ENCODE peak calls at places on chromosomes 12 and 14, in eight cellular contexts. J is OCI-LY7, D is astrocyte, T is IMR-90, M is upper lobe of right lung, Q is tibial nerve, F is pancreas, Z is HCT116. Y is an unnamed sample. For H3K9me3 and H3K36me3, the result is how much of the 10 kb centered on the place peaks cover.

GRCh38 chr12:60684988-60685655 is 1089.3 kb downstream of the SLC16A7 start:
- DNase-seq in J (peak), D (no peak), T (no peak), Z (no peak), F (no peak), Q (no peak), M (no peak), Y (no peak)

GRCh38 chr12:131466932-131467331 is 244.0 kb upstream of the SFSWAP start:
- DNase-seq in Q (no peak), T (no peak), J (no peak), Z (no peak), F (no peak), D (no peak), M (no peak), Y (no peak)

GRCh38 chr12:125296701-125297100 is 231.5 kb downstream of the AACS start:
- DNase-seq in Z (no peak), J (no peak), T (no peak), D (no peak), M (no peak), Q (no peak), F (no peak), Y (no peak)

GRCh38 chr12:2641209-2641608 is 153.6 kb upstream of the FKBP4 start:
- DNase-seq in M (peak), J (no peak), D (peak), Q (no peak), Z (peak), F (no peak), T (peak), Y (no peak)

GRCh38 chr14:53529519-53529918 is 376.4 kb upstream of the DDHD1 start:
- DNase-seq in M (no peak), T (no peak), F (no peak), J (no peak), D (no peak), Z (no peak), Q (no peak), Y (no peak)

GRCh38 chr12:124734224-124734788 is 129.4 kb downstream of the SCARB1 start:
- DNase-seq in F (no peak), M (peak), T (peak), Q (no peak), D (no peak), J (no peak), Z (no peak), Y (no peak)

GRCh38 chr12:44812062-44812461 is 64.1 kb downstream of the NELL2 start:
- DNase-seq in Z (peak), T (no peak), D (no peak), J (peak), Q (no peak), M (no peak), F (no peak), Y (no peak)

GRCh38 chr14:105739331-105740102 is 213.1 kb downstream of the TMEM121 start:
- DNase-seq in F (no peak), T (no peak), D (no peak), Q (no peak), M (no peak), Z (no peak), J (no peak), Y (no peak)

GRCh38 chr12:113914176-113914575 is 51.9 kb downstream of the RBM19 start:
- DNase-seq in J (no peak), Q (no peak), D (no peak), Z (no peak), F (no peak), M (peak), T (no peak), Y (no peak)

GRCh38 chr12:96503971-96504370 is 14.6 kb downstream of the CFAP54 start:
- DNase-seq in M (no peak), J (no peak), Z (no peak), F (no peak), T (peak), D (no peak), Q (no peak), Y (no peak)

GRCh38 chr12:131024721-131025120 is 71.0 kb downstream of the ADGRD1 start:
- DNase-seq in M (no peak), F (peak), D (no peak), Q (no peak), T (no peak), J (no peak), Z (no peak), Y (no peak)

GRCh38 chr12:7369274-7369729 is 65.4 kb downstream of the ACSM4 start:
- DNase-seq in J (no peak), Z (peak), T (no peak), D (no peak), F (no peak), Q (no peak), M (no peak), Y (no peak)

GRCh38 chr12:78407722-78408121 is 456.9 kb upstream of the SYT1 start:
- DNase-seq in Z (no peak), Q (no peak), M (no peak), J (no peak), T (no peak), D (peak), F (no peak), Y (no peak)

GRCh38 chr12:106629797-106630669 is 47.2 kb downstream of the RFX4 start:
- DNase-seq in D (peak), Z (no peak), Q (no peak), F (no peak), M (no peak), T (no peak), J (no peak), Y (no peak)

GRCh38 chr12:121026274-121027045 is 10.2 kb upstream of the C12orf43 start:
- DNase-seq in F (no peak), M (no peak), D (no peak), Z (no peak), J (no peak), Q (no peak), T (no peak), Y (no peak)

GRCh38 chr12:17438141-17438540 is 651.9 kb downstream of the RERGL start:
- DNase-seq in Q (no peak), F (no peak), T (no peak), J (no peak), D (no peak), M (no peak), Z (no peak), Y (no peak)

GRCh38 chr12:122079532-122080081 is 1.1 kb downstream of the MLXIP start:
- DNase-seq in M (peak), J (peak), Q (no peak), T (no peak), F (peak), D (no peak), Z (no peak), Y (no peak)

GRCh38 chr14:91870001-91870400 is 2.7 kb upstream of the TC2N start:
- DNase-seq in M (no peak), T (no peak), F (no peak), J (no peak), D (no peak), Q (no peak), Z (no peak), Y (peak)

GRCh38 chr14:24398943-24399801 is at the start of gene NYNRIN:
- DNase-seq in Q (no peak), M (peak), J (no peak), Z (no peak), F (no peak), T (peak), D (peak), Y (peak)

GRCh38 chr14:75254381-75254821 is 24.2 kb upstream of the FOS start:
- DNase-seq in M (peak), Q (no peak), J (no peak), F (peak), Z (no peak), T (no peak), D (no peak), Y (no peak)

GRCh38 chr12:45727994-45728624 is 1.4 kb upstream of the ARID2 start:
- DNase-seq in F (no peak), Z (no peak), D (no peak), J (no peak), T (peak), M (no peak), Q (no peak), Y (peak)

GRCh38 chr12:95446511-95446910 is 27.4 kb upstream of the METAP2 start:
- DNase-seq in M (peak), Z (no peak), J (no peak), D (peak), T (peak), F (peak), Q (peak), Y (no peak)

GRCh38 chr12:133156125-133156690 is 25.1 kb upstream of the ZNF268 start:
- DNase-seq in T (no peak), F (no peak), Q (no peak), D (no peak), M (no peak), Z (no peak), J (no peak), Y (no peak)
- H3K9me3 ChIP-seq in T (half or more), F (under half), Q (under half), D (half or more), M (half or more), Z (under half), J (half or more), Y (half or more)

GRCh38 chr12:51721281-51721940 is 127.1 kb downstream of the FIGNL2 start:
- DNase-seq in M (peak), Z (no peak), D (peak), J (no peak), Q (no peak), F (peak), T (peak), Y (no peak)
- H3K36me3 ChIP-seq in M (under half), Z (under half), D (under half), J (under half), Q (under half), F (under half), T (under half), Y (under half)

GRCh38 chr14:99468836-99469592 is 11.6 kb downstream of the SETD3 start:
- DNase-seq in T (peak), Z (no peak), J (no peak), M (no peak), Q (no peak), D (peak), F (no peak), Y (no peak)
- H3K9me3 ChIP-seq in T (under half), Z (under half), J (under half), M (under half), Q (under half), D (under half), F (under half), Y (under half)

GRCh38 chr14:61524936-61525292 is 170.4 kb upstream of the HIF1A start:
- DNase-seq in Q (no peak), D (no peak), F (no peak), J (no peak), M (no peak), T (no peak), Z (no peak), Y (no peak)

GRCh38 chr14:61524211-61524806 is 171.0 kb upstream of the HIF1A start:
- DNase-seq in Q (no peak), F (no peak), T (peak), Z (peak), M (no peak), D (peak), J (no peak), Y (no peak)

GRCh38 chr14:61526405-61527312 is 168.7 kb upstream of the HIF1A start:
- DNase-seq in Q (no peak), D (no peak), J (no peak), M (peak), T (no peak), F (peak), Z (no peak), Y (no peak)

GRCh38 chr14:61523751-61524150 is 171.6 kb upstream of the HIF1A start:
- DNase-seq in D (no peak), Z (no peak), Q (no peak), T (no peak), M (no peak), J (no peak), F (no peak), Y (no peak)

DNA sequence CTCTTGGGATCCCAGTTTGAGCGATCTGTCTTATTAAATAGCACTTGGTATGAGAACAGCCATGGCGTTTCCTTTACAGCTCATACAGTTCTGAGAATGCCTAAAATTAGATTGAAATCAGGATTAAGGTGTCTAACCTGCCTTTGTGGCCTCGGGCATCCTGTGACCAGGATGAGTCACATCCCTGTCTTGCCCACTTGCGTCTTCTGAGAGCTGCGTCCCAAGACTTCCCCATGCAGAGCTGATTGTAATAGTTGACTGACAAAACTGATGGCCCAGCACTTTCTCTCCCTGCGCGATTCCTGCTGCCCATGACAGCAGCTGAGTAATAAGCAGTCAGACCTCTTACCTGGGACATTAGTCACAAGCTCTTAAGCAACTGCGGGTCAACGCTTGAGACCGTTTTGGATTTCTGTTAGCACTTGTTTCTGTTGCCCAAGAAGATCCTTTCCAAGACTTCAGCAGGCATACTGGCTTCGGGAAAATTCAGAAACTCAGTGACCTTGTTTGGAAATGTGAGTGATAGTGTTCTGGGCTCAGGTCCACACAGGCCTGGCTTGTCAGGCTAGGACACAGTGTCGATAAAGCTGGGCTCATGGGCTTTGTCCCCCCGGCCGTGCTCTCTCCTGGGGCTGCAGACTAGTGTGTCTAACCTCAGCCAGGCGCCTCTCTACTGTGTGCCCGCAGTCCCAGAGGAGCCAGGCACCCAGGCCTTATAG is 169.9 kb upstream of the HIF1A start:
- DNase-seq in Z (peak), D (peak), F (no peak), M (peak), Q (peak), T (peak), J (no peak), Y (peak)
- H3K36me3 ChIP-seq in Z (under half), D (under half), F (under half), M (under half), Q (under half), T (under half), J (under half), Y (under half)

Y was measured in effector memory CD4-positive, alpha-beta T cell.